ENCODE peak calls at places on chromosomes 1 and 21, in eight cellular contexts. K is CD8-positive, alpha-beta memory T cell; X is transverse colon; O is CD8-positive, alpha-beta T cell; E is H1; L is HCT116; Y is psoas muscle; S is testis. R is an unnamed sample. For H3K36me3 and H3K27me3, the result is how much of the 10 kb centered on the place peaks cover.

GRCh38 chr21:16536661-16537359 is 807.0 kb downstream of the USP25 start:
- DNase-seq in K (no peak), X (no peak), O (no peak), E (no peak), L (no peak), Y (no peak), S (no peak), R (no peak)

GRCh38 chr1:82110366-82111254 is 309.9 kb downstream of the ADGRL2 start:
- DNase-seq in K (no peak), X (no peak), O (no peak), E (no peak), L (no peak), Y (no peak), S (no peak), R (no peak)

GRCh38 chr1:74593887-74594866 is 79.4 kb downstream of the ERICH3 start:
- DNase-seq in K (no peak), X (no peak), O (no peak), E (no peak), L (no peak), Y (no peak), S (no peak), R (no peak)

GRCh38 chr1:98924971-98925370 is 79.7 kb downstream of the PLPPR5 start:
- DNase-seq in K (no peak), X (no peak), O (no peak), E (no peak), L (no peak), Y (no peak), S (no peak), R (no peak)

GRCh38 chr1:109886827-109887226 is 23.8 kb upstream of the CSF1 start:
- DNase-seq in K (no peak), X (no peak), O (no peak), E (no peak), L (no peak), Y (no peak), S (no peak), R (no peak)

GRCh38 chr1:236576004-236576403 is 28.3 kb downstream of the HEATR1 start:
- DNase-seq in K (no peak), X (no peak), O (no peak), E (no peak), L (no peak), Y (no peak), S (no peak), R (no peak)

GRCh38 chr1:232667094-232667780 is 37.3 kb upstream of the SIPA1L2 start:
- DNase-seq in K (no peak), X (no peak), O (no peak), E (no peak), L (no peak), Y (no peak), S (no peak), R (no peak)

GRCh38 chr21:38438476-38438893 is 59.8 kb downstream of the ERG start:
- DNase-seq in K (no peak), X (no peak), O (no peak), E (no peak), L (no peak), Y (peak), S (peak), R (peak)

GRCh38 chr1:46719689-46720088 is 775 bp upstream of the EFCAB14 start:
- DNase-seq in K (no peak), X (peak), O (no peak), E (no peak), L (no peak), Y (no peak), S (no peak), R (no peak)

GRCh38 chr1:214418380-214418779 is 133.0 kb downstream of the PTPN14 start:
- DNase-seq in K (no peak), X (no peak), O (no peak), E (no peak), L (no peak), Y (no peak), S (no peak), R (no peak)

GRCh38 chr1:174197088-174197487 is 37.8 kb downstream of the RABGAP1L start:
- DNase-seq in K (no peak), X (no peak), O (no peak), E (no peak), L (no peak), Y (no peak), S (no peak), R (no peak)

GRCh38 chr1:34086561-34086960 is 78.5 kb downstream of the CSMD2 start:
- DNase-seq in K (no peak), X (no peak), O (no peak), E (no peak), L (no peak), Y (no peak), S (no peak), R (no peak)

GRCh38 chr1:245673920-245674414 is 519.2 kb downstream of the KIF26B start:
- DNase-seq in K (no peak), X (no peak), O (no peak), E (no peak), L (no peak), Y (no peak), S (no peak), R (no peak)

GRCh38 chr1:84505167-84506001 is 802 bp upstream of the SPATA1 start:
- DNase-seq in K (peak), X (peak), O (no peak), E (no peak), L (no peak), Y (peak), S (no peak), R (no peak)

GRCh38 chr1:151501474-151501873 is 9.7 kb upstream of the CGN start:
- DNase-seq in K (no peak), X (peak), O (no peak), E (no peak), L (no peak), Y (no peak), S (no peak), R (no peak)

GRCh38 chr1:39614488-39614887 is 25.0 kb downstream of the HEYL start:
- DNase-seq in K (no peak), X (no peak), O (no peak), E (no peak), L (no peak), Y (no peak), S (no peak), R (no peak)

GRCh38 chr1:93675931-93676330 is 5.7 kb downstream of the BCAR3 start:
- DNase-seq in K (no peak), X (no peak), O (no peak), E (no peak), L (no peak), Y (no peak), S (no peak), R (no peak)

GRCh38 chr1:159921251-159921650 is 4.1 kb downstream of the TAGLN2 start:
- DNase-seq in K (no peak), X (no peak), O (no peak), E (no peak), L (no peak), Y (no peak), S (no peak), R (no peak)

GRCh38 chr1:203428981-203429599 is 46.5 kb upstream of the PRELP start:
- DNase-seq in K (no peak), X (peak), O (no peak), E (no peak), L (no peak), Y (no peak), S (no peak), R (no peak)

GRCh38 chr1:234478152-234478480 is 863 bp downstream of the TARBP1 start:
- DNase-seq in K (peak), X (peak), O (peak), E (peak), L (no peak), Y (no peak), S (peak), R (no peak)

GRCh38 chr1:201676061-201676644 is 137.2 kb downstream of the NAV1 start:
- DNase-seq in K (no peak), X (peak), O (no peak), E (no peak), L (no peak), Y (peak), S (peak), R (no peak)

GRCh38 chr1:212671342-212672031 is 28.2 kb downstream of the BATF3 start:
- DNase-seq in K (no peak), X (peak), O (no peak), E (peak), L (no peak), Y (no peak), S (peak), R (no peak)

GRCh38 chr1:171434717-171435346 is 50.5 kb upstream of the PRRC2C start:
- DNase-seq in K (no peak), X (no peak), O (no peak), E (no peak), L (no peak), Y (no peak), S (no peak), R (peak)

GRCh38 chr1:19086176-19086875 is 123.7 kb downstream of the UBR4 start:
- DNase-seq in K (no peak), X (no peak), O (no peak), E (no peak), L (no peak), Y (peak), S (no peak), R (no peak)
- H3K36me3 ChIP-seq in K (half or more), X (under half), O (half or more), E (half or more), L (half or more), Y (half or more), S (under half), R (under half)

GRCh38 chr1:177648138-177648537 is 321.7 kb downstream of the SEC16B start:
- DNase-seq in K (no peak), X (no peak), O (no peak), E (no peak), L (no peak), Y (no peak), S (no peak), R (no peak)

GRCh38 chr1:177650947-177651346 is 318.9 kb downstream of the SEC16B start:
- DNase-seq in K (no peak), X (no peak), O (no peak), E (no peak), L (no peak), Y (peak), S (no peak), R (no peak)

GRCh38 chr1:177646757-177647730 is 322.8 kb downstream of the SEC16B start:
- DNase-seq in K (no peak), X (no peak), O (no peak), E (no peak), L (no peak), Y (no peak), S (no peak), R (no peak)

GRCh38 chr1:177640687-177641086 is 329.2 kb downstream of the SEC16B start:
- DNase-seq in K (no peak), X (no peak), O (no peak), E (no peak), L (no peak), Y (no peak), S (no peak), R (no peak)

GRCh38 chr1:177645491-177645890 is 324.4 kb downstream of the SEC16B start:
- DNase-seq in K (no peak), X (no peak), O (no peak), E (no peak), L (no peak), Y (no peak), S (no peak), R (no peak)
- H3K4me3 ChIP-seq in K (no peak), X (no peak), O (no peak), E (no peak), L (no peak), Y (no peak), S (no peak), R (no peak)

GRCh38 chr21:34280389-34280795 is 83.4 kb upstream of the KCNE2 start:
- DNase-seq in K (no peak), X (peak), O (no peak), E (no peak), L (no peak), Y (peak), S (peak), R (no peak)

GRCh38 chr21:34280987-34281386 is 82.8 kb upstream of the KCNE2 start:
- DNase-seq in K (no peak), X (no peak), O (no peak), E (no peak), L (no peak), Y (peak), S (no peak), R (no peak)

GRCh38 chr21:34279883-34280282 is 83.9 kb upstream of the KCNE2 start:
- DNase-seq in K (no peak), X (no peak), O (no peak), E (no peak), L (no peak), Y (no peak), S (no peak), R (no peak)

GRCh38 chr21:34282223-34282622 is 81.6 kb upstream of the KCNE2 start:
- DNase-seq in K (no peak), X (no peak), O (no peak), E (no peak), L (no peak), Y (no peak), S (no peak), R (no peak)

DNA sequence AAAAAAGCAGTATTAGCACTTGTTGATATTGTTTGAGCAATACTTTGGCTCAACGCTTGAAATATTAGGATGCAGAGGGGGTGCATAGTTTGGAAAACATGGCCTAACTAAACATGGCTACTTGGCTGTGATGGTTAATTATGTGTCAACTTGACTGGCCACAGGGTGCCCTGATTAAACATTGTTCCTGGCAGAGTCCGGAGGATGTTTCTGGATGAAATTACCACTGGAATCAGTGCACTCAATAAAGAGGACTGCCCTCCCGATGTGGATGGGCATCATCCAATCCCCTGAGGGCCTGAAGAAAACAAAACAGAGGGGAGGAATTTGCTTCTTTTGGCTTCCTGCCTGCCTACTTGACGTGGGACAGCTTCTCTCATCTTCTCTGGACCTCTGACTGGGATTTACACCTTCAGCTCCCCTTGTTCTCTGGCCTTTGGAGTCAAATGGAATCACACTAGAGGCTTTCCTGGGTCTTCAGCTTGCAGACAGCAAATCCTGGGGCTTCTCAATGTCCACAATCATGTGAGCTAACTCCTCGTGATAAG is 79.1 kb upstream of the KCNE2 start:
- DNase-seq in K (no peak), X (no peak), O (no peak), E (no peak), L (no peak), Y (no peak), S (no peak), R (no peak)
- H3K27me3 ChIP-seq in K (under half), X (under half), O (under half), E (under half), L (under half), Y (under half), S (under half), R (under half)

GRCh38 chr1:155318082-155318481 is 2.6 kb upstream of the RUSC1 start:
- DNase-seq in K (no peak), X (no peak), O (no peak), E (no peak), L (no peak), Y (no peak), S (no peak), R (no peak)

GRCh38 chr1:155309423-155310021 is 856 bp downstream of the FDPS start:
- DNase-seq in K (no peak), X (peak), O (no peak), E (no peak), L (no peak), Y (no peak), S (no peak), R (no peak)

GRCh38 chr1:155308493-155309422 is at the start of gene FDPS:
- DNase-seq in K (peak), X (peak), O (peak), E (peak), L (peak), Y (peak), S (peak), R (peak)

GRCh38 chr1:155316922-155317321 is 3.8 kb upstream of the RUSC1 start:
- DNase-seq in K (no peak), X (no peak), O (no peak), E (no peak), L (no peak), Y (no peak), S (no peak), R (no peak)

DNA sequence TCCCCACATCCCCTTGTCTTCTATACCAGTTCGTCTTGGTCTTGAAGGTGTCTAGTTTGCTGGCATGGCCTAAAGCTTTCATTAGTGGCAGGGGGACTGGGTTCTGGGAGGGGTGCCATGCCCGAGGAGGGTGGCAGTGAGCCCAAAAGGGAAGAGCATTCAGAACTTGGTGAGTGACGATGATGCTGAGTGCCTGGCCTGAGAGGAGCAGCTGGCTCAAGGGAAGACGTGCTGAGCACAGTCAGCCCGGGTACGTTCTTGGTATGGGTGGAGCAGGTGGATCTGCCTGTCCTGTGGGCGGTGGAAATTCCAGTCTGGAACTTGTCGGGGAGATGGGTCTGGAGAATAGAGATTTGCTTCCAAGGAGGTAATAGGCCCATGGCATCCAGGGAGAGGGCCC is 4.6 kb downstream of the FDPS start:
- DNase-seq in K (no peak), X (no peak), O (no peak), E (no peak), L (no peak), Y (no peak), S (no peak), R (no peak)
- H3K36me3 ChIP-seq in K (under half), X (under half), O (under half), E (under half), L (under half), Y (half or more), S (under half), R (under half)

DNA sequence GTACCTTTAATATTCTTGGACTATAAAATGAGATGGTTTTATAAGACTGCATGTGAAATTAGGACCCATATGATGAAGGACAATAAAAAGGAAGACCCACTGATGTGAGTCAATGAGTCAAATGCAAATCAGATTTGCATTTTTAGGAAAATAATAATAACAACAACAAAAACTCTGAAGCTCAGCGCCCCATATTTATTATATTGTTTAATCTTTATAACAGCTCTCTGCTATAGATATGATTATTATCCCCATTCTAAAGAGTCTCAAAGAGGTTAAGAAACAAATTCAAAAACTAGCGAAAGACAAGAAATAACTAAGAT is 850 bp upstream of the SELL start:
- DNase-seq in K (no peak), X (no peak), O (no peak), E (no peak), L (no peak), Y (no peak), S (no peak), R (no peak)
- H3K4me3 ChIP-seq in K (no peak), X (no peak), O (no peak), E (no peak), L (no peak), Y (no peak), S (no peak), R (no peak)

DNA sequence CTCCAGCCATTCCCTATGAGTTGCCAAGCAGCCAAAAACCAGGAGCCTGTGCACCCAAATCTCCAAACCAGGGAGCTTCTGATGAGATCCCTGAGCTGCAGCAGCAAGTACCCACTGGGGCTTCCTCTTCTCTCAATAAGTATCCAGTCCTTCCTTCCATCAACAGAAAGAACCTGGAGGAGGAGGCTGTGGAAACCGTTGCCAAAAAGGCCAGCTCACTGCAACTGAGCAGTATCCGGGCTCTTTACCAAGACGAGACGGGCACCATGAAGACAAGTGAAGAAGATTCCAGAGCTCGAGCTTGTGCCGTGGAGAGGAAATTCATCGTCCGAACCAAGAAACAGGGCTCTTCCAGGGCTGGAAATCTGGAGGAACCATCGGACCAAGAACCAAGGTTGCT is 4.4 kb upstream of the PLA2G2C start:
- DNase-seq in K (no peak), X (no peak), O (no peak), E (no peak), L (no peak), Y (no peak), S (no peak), R (no peak)
- H3K27me3 ChIP-seq in K (under half), X (under half), O (under half), E (under half), L (under half), Y (under half), S (under half), R (under half)

GRCh38 chr1:1832820-1833219 is 54.5 kb upstream of the NADK start:
- DNase-seq in K (no peak), X (no peak), O (no peak), E (no peak), L (no peak), Y (no peak), S (no peak), R (no peak)
- H3K36me3 ChIP-seq in K (under half), X (under half), O (under half), E (under half), L (under half), Y (under half), S (under half), R (under half)

GRCh38 chr1:3139451-3139852 is 70.4 kb downstream of the PRDM16 start:
- DNase-seq in K (no peak), X (no peak), O (no peak), E (no peak), L (no peak), Y (no peak), S (no peak), R (no peak)
- H3K4me3 ChIP-seq in K (no peak), X (no peak), O (no peak), E (no peak), L (no peak), Y (no peak), S (no peak), R (no peak)

R was measured in BJ.